ENCODE peak calls at places on chromosome 16, in eight cellular contexts. One of them, this sample, is unnamed. For H3K4me1, the result is how much of the 10 kb centered on the place peaks cover.

GRCh38 chr16:50665128-50665878 is 15.8 kb downstream of the SNX20 start:
- DNase-seq in sigmoid colon: peak
- DNase-seq in K562: peak
- DNase-seq in pancreas: peak
- DNase-seq in aorta: peak
- DNase-seq in IMR-90: peak
- DNase-seq in ovary: peak
- DNase-seq in HAP-1: peak
- DNase-seq in this sample: peak

GRCh38 chr16:25403852-25404251 is 146.2 kb upstream of the ZKSCAN2 start:
- DNase-seq in sigmoid colon: no peak
- DNase-seq in K562: no peak
- DNase-seq in pancreas: no peak
- DNase-seq in aorta: no peak
- DNase-seq in IMR-90: no peak
- DNase-seq in ovary: no peak
- DNase-seq in HAP-1: no peak
- DNase-seq in this sample: no peak

GRCh38 chr16:31869511-31870201 is 4.0 kb upstream of the ZNF267 start:
- DNase-seq in sigmoid colon: no peak
- DNase-seq in K562: peak
- DNase-seq in pancreas: no peak
- DNase-seq in aorta: no peak
- DNase-seq in IMR-90: peak
- DNase-seq in ovary: no peak
- DNase-seq in HAP-1: peak
- DNase-seq in this sample: peak

GRCh38 chr16:5670198-5670597 is 572.6 kb upstream of the EEF2KMT start:
- DNase-seq in sigmoid colon: no peak
- DNase-seq in K562: no peak
- DNase-seq in pancreas: no peak
- DNase-seq in aorta: no peak
- DNase-seq in IMR-90: no peak
- DNase-seq in ovary: no peak
- DNase-seq in HAP-1: no peak
- DNase-seq in this sample: no peak

GRCh38 chr16:4303973-4304372 is 11.9 kb upstream of the GLIS2 start:
- DNase-seq in sigmoid colon: no peak
- DNase-seq in K562: no peak
- DNase-seq in pancreas: no peak
- DNase-seq in aorta: no peak
- DNase-seq in IMR-90: no peak
- DNase-seq in ovary: no peak
- DNase-seq in HAP-1: no peak
- DNase-seq in this sample: no peak

GRCh38 chr16:3857189-3858013 is 23.1 kb downstream of the CREBBP start:
- DNase-seq in sigmoid colon: peak
- DNase-seq in K562: no peak
- DNase-seq in pancreas: no peak
- DNase-seq in aorta: no peak
- DNase-seq in IMR-90: peak
- DNase-seq in ovary: no peak
- DNase-seq in HAP-1: no peak
- DNase-seq in this sample: no peak

GRCh38 chr16:56190903-56191806 is at the start of gene GNAO1:
- DNase-seq in sigmoid colon: peak
- DNase-seq in K562: peak
- DNase-seq in pancreas: peak
- DNase-seq in aorta: peak
- DNase-seq in IMR-90: peak
- DNase-seq in ovary: peak
- DNase-seq in HAP-1: peak
- DNase-seq in this sample: peak

GRCh38 chr16:4936181-4936990 is 562 bp downstream of the PPL start:
- DNase-seq in sigmoid colon: peak
- DNase-seq in K562: peak
- DNase-seq in pancreas: peak
- DNase-seq in aorta: no peak
- DNase-seq in IMR-90: no peak
- DNase-seq in ovary: peak
- DNase-seq in HAP-1: peak
- DNase-seq in this sample: peak

GRCh38 chr16:57884655-57885133 is 82.4 kb upstream of the KIFC3 start:
- DNase-seq in sigmoid colon: no peak
- DNase-seq in K562: no peak
- DNase-seq in pancreas: no peak
- DNase-seq in aorta: no peak
- DNase-seq in IMR-90: no peak
- DNase-seq in ovary: no peak
- DNase-seq in HAP-1: no peak
- DNase-seq in this sample: no peak

GRCh38 chr16:81158964-81159363 is 62.8 kb upstream of the GCSH start:
- DNase-seq in sigmoid colon: no peak
- DNase-seq in K562: no peak
- DNase-seq in pancreas: no peak
- DNase-seq in aorta: no peak
- DNase-seq in IMR-90: no peak
- DNase-seq in ovary: no peak
- DNase-seq in HAP-1: no peak
- DNase-seq in this sample: no peak

GRCh38 chr16:3984111-3985060 is 103.9 kb upstream of the CREBBP start:
- DNase-seq in sigmoid colon: no peak
- DNase-seq in K562: no peak
- DNase-seq in pancreas: no peak
- DNase-seq in aorta: no peak
- DNase-seq in IMR-90: no peak
- DNase-seq in ovary: no peak
- DNase-seq in HAP-1: no peak
- DNase-seq in this sample: peak

GRCh38 chr16:3074860-3075545 is 9.6 kb downstream of the IL32 start:
- DNase-seq in sigmoid colon: no peak
- DNase-seq in K562: peak
- DNase-seq in pancreas: no peak
- DNase-seq in aorta: no peak
- DNase-seq in IMR-90: no peak
- DNase-seq in ovary: no peak
- DNase-seq in HAP-1: no peak
- DNase-seq in this sample: peak

GRCh38 chr16:74673876-74674275 is 7.2 kb upstream of the RFWD3 start:
- DNase-seq in sigmoid colon: no peak
- DNase-seq in K562: no peak
- DNase-seq in pancreas: no peak
- DNase-seq in aorta: no peak
- DNase-seq in IMR-90: no peak
- DNase-seq in ovary: no peak
- DNase-seq in HAP-1: no peak
- DNase-seq in this sample: no peak

GRCh38 chr16:11057696-11058345 is 113.5 kb downstream of the CLEC16A start:
- DNase-seq in sigmoid colon: peak
- DNase-seq in K562: no peak
- DNase-seq in pancreas: no peak
- DNase-seq in aorta: peak
- DNase-seq in IMR-90: no peak
- DNase-seq in ovary: peak
- DNase-seq in HAP-1: no peak
- DNase-seq in this sample: no peak

GRCh38 chr16:15682105-15682570 is 32.1 kb downstream of the NDE1 start:
- DNase-seq in sigmoid colon: no peak
- DNase-seq in K562: peak
- DNase-seq in pancreas: no peak
- DNase-seq in aorta: peak
- DNase-seq in IMR-90: peak
- DNase-seq in ovary: no peak
- DNase-seq in HAP-1: peak
- DNase-seq in this sample: no peak

GRCh38 chr16:57537596-57538234 is 1.3 kb upstream of the CCDC102A start:
- DNase-seq in sigmoid colon: no peak
- DNase-seq in K562: no peak
- DNase-seq in pancreas: no peak
- DNase-seq in aorta: peak
- DNase-seq in IMR-90: no peak
- DNase-seq in ovary: peak
- DNase-seq in HAP-1: no peak
- DNase-seq in this sample: no peak

GRCh38 chr16:50121721-50122445 is 31.2 kb upstream of the TENT4B start:
- DNase-seq in sigmoid colon: no peak
- DNase-seq in K562: no peak
- DNase-seq in pancreas: no peak
- DNase-seq in aorta: no peak
- DNase-seq in IMR-90: no peak
- DNase-seq in ovary: no peak
- DNase-seq in HAP-1: peak
- DNase-seq in this sample: no peak

GRCh38 chr16:23784811-23785447 is 30.1 kb downstream of the CHP2 start:
- DNase-seq in sigmoid colon: no peak
- DNase-seq in K562: peak
- DNase-seq in pancreas: no peak
- DNase-seq in aorta: no peak
- DNase-seq in IMR-90: peak
- DNase-seq in ovary: no peak
- DNase-seq in HAP-1: no peak
- DNase-seq in this sample: no peak

GRCh38 chr16:66070140-66070887 is 296.2 kb upstream of the CDH5 start:
- DNase-seq in sigmoid colon: peak
- DNase-seq in K562: no peak
- DNase-seq in pancreas: no peak
- DNase-seq in aorta: no peak
- DNase-seq in IMR-90: peak
- DNase-seq in ovary: peak
- DNase-seq in HAP-1: no peak
- DNase-seq in this sample: peak

GRCh38 chr16:3503513-3503912 is 2.7 kb downstream of the CLUAP1 start:
- DNase-seq in sigmoid colon: peak
- DNase-seq in K562: no peak
- DNase-seq in pancreas: no peak
- DNase-seq in aorta: no peak
- DNase-seq in IMR-90: no peak
- DNase-seq in ovary: peak
- DNase-seq in HAP-1: no peak
- DNase-seq in this sample: peak

GRCh38 chr16:85178596-85178995 is 66.3 kb upstream of the CIBAR2 start:
- DNase-seq in sigmoid colon: no peak
- DNase-seq in K562: no peak
- DNase-seq in pancreas: no peak
- DNase-seq in aorta: no peak
- DNase-seq in IMR-90: no peak
- DNase-seq in ovary: no peak
- DNase-seq in HAP-1: no peak
- DNase-seq in this sample: peak
- H3K4me1 ChIP-seq in sigmoid colon: under half
- H3K4me1 ChIP-seq in K562: half or more
- H3K4me1 ChIP-seq in pancreas: under half
- H3K4me1 ChIP-seq in aorta: under half
- H3K4me1 ChIP-seq in IMR-90: under half
- H3K4me1 ChIP-seq in ovary: under half
- H3K4me1 ChIP-seq in HAP-1: under half
- H3K4me1 ChIP-seq in this sample: under half

GRCh38 chr16:718922-719321 is 2.0 kb upstream of the ANTKMT start:
- DNase-seq in sigmoid colon: no peak
- DNase-seq in K562: no peak
- DNase-seq in pancreas: no peak
- DNase-seq in aorta: no peak
- DNase-seq in IMR-90: no peak
- DNase-seq in ovary: no peak
- DNase-seq in HAP-1: no peak
- DNase-seq in this sample: no peak
- H3K4me1 ChIP-seq in sigmoid colon: under half
- H3K4me1 ChIP-seq in K562: half or more
- H3K4me1 ChIP-seq in pancreas: under half
- H3K4me1 ChIP-seq in aorta: under half
- H3K4me1 ChIP-seq in IMR-90: under half
- H3K4me1 ChIP-seq in ovary: under half
- H3K4me1 ChIP-seq in HAP-1: under half
- H3K4me1 ChIP-seq in this sample: under half

GRCh38 chr16:722835-723633 is 2.1 kb downstream of the ANTKMT start:
- DNase-seq in sigmoid colon: no peak
- DNase-seq in K562: no peak
- DNase-seq in pancreas: no peak
- DNase-seq in aorta: no peak
- DNase-seq in IMR-90: no peak
- DNase-seq in ovary: no peak
- DNase-seq in HAP-1: no peak
- DNase-seq in this sample: no peak

GRCh38 chr16:723695-724094 is 2.5 kb downstream of the CCDC78 start:
- DNase-seq in sigmoid colon: no peak
- DNase-seq in K562: no peak
- DNase-seq in pancreas: no peak
- DNase-seq in aorta: no peak
- DNase-seq in IMR-90: no peak
- DNase-seq in ovary: no peak
- DNase-seq in HAP-1: no peak
- DNase-seq in this sample: no peak

GRCh38 chr16:720990-721764 is at the start of gene ANTKMT:
- DNase-seq in sigmoid colon: peak
- DNase-seq in K562: peak
- DNase-seq in pancreas: peak
- DNase-seq in aorta: peak
- DNase-seq in IMR-90: peak
- DNase-seq in ovary: peak
- DNase-seq in HAP-1: peak
- DNase-seq in this sample: peak

GRCh38 chr16:720507-720989 is 398 bp upstream of the ANTKMT start:
- DNase-seq in sigmoid colon: peak
- DNase-seq in K562: peak
- DNase-seq in pancreas: no peak
- DNase-seq in aorta: no peak
- DNase-seq in IMR-90: peak
- DNase-seq in ovary: peak
- DNase-seq in HAP-1: peak
- DNase-seq in this sample: no peak

GRCh38 chr16:721765-722481 is 977 bp downstream of the ANTKMT start:
- DNase-seq in sigmoid colon: no peak
- DNase-seq in K562: peak
- DNase-seq in pancreas: no peak
- DNase-seq in aorta: no peak
- DNase-seq in IMR-90: no peak
- DNase-seq in ovary: no peak
- DNase-seq in HAP-1: no peak
- DNase-seq in this sample: no peak
- H3K4me1 ChIP-seq in sigmoid colon: under half
- H3K4me1 ChIP-seq in K562: half or more
- H3K4me1 ChIP-seq in pancreas: under half
- H3K4me1 ChIP-seq in aorta: under half
- H3K4me1 ChIP-seq in IMR-90: under half
- H3K4me1 ChIP-seq in ovary: under half
- H3K4me1 ChIP-seq in HAP-1: under half
- H3K4me1 ChIP-seq in this sample: under half

DNA sequence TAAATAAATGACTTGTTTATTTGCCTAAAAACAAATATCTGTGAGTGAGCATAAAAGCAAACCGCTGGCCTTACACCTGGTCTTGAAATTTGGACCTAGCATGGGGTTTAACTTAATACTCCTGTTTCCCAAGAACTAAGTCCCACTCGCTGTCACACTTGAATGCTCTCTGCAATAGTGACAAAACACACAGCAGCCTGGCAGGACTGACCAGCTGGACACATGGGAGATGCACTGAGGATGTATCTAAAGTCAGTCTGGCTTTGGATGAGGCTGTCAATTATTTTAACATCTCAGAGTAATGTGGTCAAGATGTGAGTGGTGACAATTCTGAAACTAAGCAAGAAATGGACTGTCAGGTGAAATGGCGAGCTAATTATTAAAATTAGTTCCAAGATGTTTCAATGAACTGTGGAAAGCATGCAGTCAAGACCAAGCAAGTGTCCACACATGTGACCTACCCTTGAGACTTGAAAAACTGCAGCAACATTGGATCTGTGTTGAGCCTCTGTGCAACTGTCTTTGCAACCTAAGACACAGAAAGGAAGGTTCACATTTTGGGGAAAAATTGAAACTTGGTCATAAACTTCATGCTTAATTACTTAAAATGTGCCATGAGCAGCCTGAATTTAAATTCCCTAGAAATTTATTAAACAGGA is 16.6 kb downstream of the LITAFD start:
- DNase-seq in sigmoid colon: no peak
- DNase-seq in K562: no peak
- DNase-seq in pancreas: no peak
- DNase-seq in aorta: peak
- DNase-seq in IMR-90: no peak
- DNase-seq in ovary: no peak
- DNase-seq in HAP-1: no peak
- DNase-seq in this sample: no peak
- H3K4me1 ChIP-seq in sigmoid colon: under half
- H3K4me1 ChIP-seq in K562: under half
- H3K4me1 ChIP-seq in pancreas: under half
- H3K4me1 ChIP-seq in aorta: under half
- H3K4me1 ChIP-seq in IMR-90: under half
- H3K4me1 ChIP-seq in ovary: under half
- H3K4me1 ChIP-seq in HAP-1: under half
- H3K4me1 ChIP-seq in this sample: under half